ENCODE peak calls at places on chromosomes 2 and 18, in six cellular contexts. One of them, this sample, is unnamed.
A peak's percentile ranks its signal among the peaks of the same experiment; 100 is the strongest.

GRCh38 chr2:62923881-62924280 is 126.7 kb upstream of the OTX1 start:
- DNase-seq in fibroblast of the aortic adventitia: no peak
- DNase-seq in left lung: no peak
- DNase-seq in thyroid gland: no peak
- DNase-seq in fibroblast of mammary gland: no peak
- DNase-seq in pancreas: no peak
- DNase-seq in this sample: no peak

GRCh38 chr2:217621391-217621801 is 381.4 kb downstream of the TNS1 start:
- DNase-seq in fibroblast of the aortic adventitia: no peak
- DNase-seq in left lung: no peak
- DNase-seq in thyroid gland: no peak
- DNase-seq in fibroblast of mammary gland: no peak
- DNase-seq in pancreas: no peak
- DNase-seq in this sample: no peak

GRCh38 chr2:108922141-108922915 is 66.7 kb downstream of the EDAR start:
- DNase-seq in fibroblast of the aortic adventitia: peak; percentile 7
- DNase-seq in left lung: no peak
- DNase-seq in thyroid gland: no peak
- DNase-seq in fibroblast of mammary gland: peak; percentile 36
- DNase-seq in pancreas: no peak
- DNase-seq in this sample: no peak

GRCh38 chr2:178233428-178233827 is 39.1 kb downstream of the OSBPL6 start:
- DNase-seq in fibroblast of the aortic adventitia: no peak
- DNase-seq in left lung: no peak
- DNase-seq in thyroid gland: no peak
- DNase-seq in fibroblast of mammary gland: peak; percentile 73
- DNase-seq in pancreas: no peak
- DNase-seq in this sample: no peak

GRCh38 chr18:79480171-79480981 is 84.6 kb downstream of the NFATC1 start:
- DNase-seq in fibroblast of the aortic adventitia: no peak
- DNase-seq in left lung: peak; percentile 23
- DNase-seq in thyroid gland: no peak
- DNase-seq in fibroblast of mammary gland: no peak
- DNase-seq in pancreas: peak; percentile 55
- DNase-seq in this sample: no peak

GRCh38 chr2:104412384-104412783 is 441.5 kb upstream of the POU3F3 start:
- DNase-seq in fibroblast of the aortic adventitia: no peak
- DNase-seq in left lung: no peak
- DNase-seq in thyroid gland: peak; percentile 41
- DNase-seq in fibroblast of mammary gland: peak; percentile 12
- DNase-seq in pancreas: no peak
- DNase-seq in this sample: peak; percentile 65

GRCh38 chr2:167181134-167181533 is 292.9 kb downstream of the XIRP2 start:
- DNase-seq in fibroblast of the aortic adventitia: peak; percentile 72
- DNase-seq in left lung: no peak
- DNase-seq in thyroid gland: no peak
- DNase-seq in fibroblast of mammary gland: peak; percentile 85
- DNase-seq in pancreas: no peak
- DNase-seq in this sample: no peak

GRCh38 chr2:23363831-23364230 is 21.1 kb upstream of the KLHL29 start:
- DNase-seq in fibroblast of the aortic adventitia: no peak
- DNase-seq in left lung: no peak
- DNase-seq in thyroid gland: no peak
- DNase-seq in fibroblast of mammary gland: no peak
- DNase-seq in pancreas: no peak
- DNase-seq in this sample: no peak

GRCh38 chr2:235445116-235445515 is 48.7 kb upstream of the AGAP1 start:
- DNase-seq in fibroblast of the aortic adventitia: no peak
- DNase-seq in left lung: no peak
- DNase-seq in thyroid gland: no peak
- DNase-seq in fibroblast of mammary gland: no peak
- DNase-seq in pancreas: no peak
- DNase-seq in this sample: no peak

GRCh38 chr18:3081558-3081957 is 68.6 kb upstream of the LPIN2 start:
- DNase-seq in fibroblast of the aortic adventitia: no peak
- DNase-seq in left lung: no peak
- DNase-seq in thyroid gland: no peak
- DNase-seq in fibroblast of mammary gland: no peak
- DNase-seq in pancreas: no peak
- DNase-seq in this sample: no peak

GRCh38 chr18:23701544-23702064 is 12.4 kb downstream of the LAMA3 start:
- DNase-seq in fibroblast of the aortic adventitia: no peak
- DNase-seq in left lung: no peak
- DNase-seq in thyroid gland: no peak
- DNase-seq in fibroblast of mammary gland: no peak
- DNase-seq in pancreas: no peak
- DNase-seq in this sample: no peak

GRCh38 chr2:28691774-28692281 is 59.8 kb upstream of the PPP1CB start:
- DNase-seq in fibroblast of the aortic adventitia: peak; percentile 77
- DNase-seq in left lung: no peak
- DNase-seq in thyroid gland: peak; percentile 40
- DNase-seq in fibroblast of mammary gland: peak; percentile 56
- DNase-seq in pancreas: no peak
- DNase-seq in this sample: peak; percentile 45

GRCh38 chr18:14768241-14768640 is 20.3 kb downstream of the ANKRD30B start:
- DNase-seq in fibroblast of the aortic adventitia: peak; percentile 23
- DNase-seq in left lung: no peak
- DNase-seq in thyroid gland: no peak
- DNase-seq in fibroblast of mammary gland: no peak
- DNase-seq in pancreas: no peak
- DNase-seq in this sample: no peak

GRCh38 chr18:21914739-21915319 is 174.2 kb downstream of the MIB1 start:
- DNase-seq in fibroblast of the aortic adventitia: peak; percentile 80
- DNase-seq in left lung: no peak
- DNase-seq in thyroid gland: no peak
- DNase-seq in fibroblast of mammary gland: peak; percentile 65
- DNase-seq in pancreas: no peak
- DNase-seq in this sample: peak; percentile 48

GRCh38 chr18:47323158-47323557 is 71.7 kb upstream of the SKOR2 start:
- DNase-seq in fibroblast of the aortic adventitia: peak; percentile 4
- DNase-seq in left lung: no peak
- DNase-seq in thyroid gland: no peak
- DNase-seq in fibroblast of mammary gland: peak; percentile 75
- DNase-seq in pancreas: no peak
- DNase-seq in this sample: no peak

GRCh38 chr18:30987479-30988241 is 54.9 kb downstream of the DSC3 start:
- DNase-seq in fibroblast of the aortic adventitia: no peak
- DNase-seq in left lung: peak; percentile 72
- DNase-seq in thyroid gland: peak; percentile 76
- DNase-seq in fibroblast of mammary gland: peak; percentile 12
- DNase-seq in pancreas: no peak
- DNase-seq in this sample: no peak

GRCh38 chr2:3294066-3294465 is 83.6 kb downstream of the EIPR1 start:
- DNase-seq in fibroblast of the aortic adventitia: no peak
- DNase-seq in left lung: no peak
- DNase-seq in thyroid gland: no peak
- DNase-seq in fibroblast of mammary gland: peak; percentile 9
- DNase-seq in pancreas: no peak
- DNase-seq in this sample: no peak

GRCh38 chr2:136023416-136023815 is 38.0 kb upstream of the DARS1 start:
- DNase-seq in fibroblast of the aortic adventitia: no peak
- DNase-seq in left lung: no peak
- DNase-seq in thyroid gland: no peak
- DNase-seq in fibroblast of mammary gland: no peak
- DNase-seq in pancreas: no peak
- DNase-seq in this sample: no peak

GRCh38 chr2:160328748-160329147 is 128.7 kb upstream of the ITGB6 start:
- DNase-seq in fibroblast of the aortic adventitia: no peak
- DNase-seq in left lung: no peak
- DNase-seq in thyroid gland: no peak
- DNase-seq in fibroblast of mammary gland: no peak
- DNase-seq in pancreas: no peak
- DNase-seq in this sample: no peak

GRCh38 chr2:21095178-21095577 is 28.6 kb upstream of the TDRD15 start:
- DNase-seq in fibroblast of the aortic adventitia: no peak
- DNase-seq in left lung: no peak
- DNase-seq in thyroid gland: no peak
- DNase-seq in fibroblast of mammary gland: no peak
- DNase-seq in pancreas: no peak
- DNase-seq in this sample: no peak

GRCh38 chr2:229920011-229920781 is 1.6 kb downstream of the TRIP12 start:
- DNase-seq in fibroblast of the aortic adventitia: peak; percentile 25
- DNase-seq in left lung: no peak
- DNase-seq in thyroid gland: peak; percentile 17
- DNase-seq in fibroblast of mammary gland: peak; percentile 13
- DNase-seq in pancreas: no peak
- DNase-seq in this sample: peak; percentile 12

GRCh38 chr2:38440655-38441054 is 63.6 kb upstream of the ATL2 start:
- DNase-seq in fibroblast of the aortic adventitia: no peak
- DNase-seq in left lung: no peak
- DNase-seq in thyroid gland: peak; percentile 61
- DNase-seq in fibroblast of mammary gland: no peak
- DNase-seq in pancreas: no peak
- DNase-seq in this sample: no peak

GRCh38 chr18:21826196-21826595 is 85.6 kb downstream of the MIB1 start:
- DNase-seq in fibroblast of the aortic adventitia: peak; percentile 77
- DNase-seq in left lung: no peak
- DNase-seq in thyroid gland: no peak
- DNase-seq in fibroblast of mammary gland: peak; percentile 86
- DNase-seq in pancreas: no peak
- DNase-seq in this sample: no peak

GRCh38 chr2:230347659-230348305 is 20.8 kb downstream of the SP140L start:
- DNase-seq in fibroblast of the aortic adventitia: peak; percentile 22
- DNase-seq in left lung: no peak
- DNase-seq in thyroid gland: no peak
- DNase-seq in fibroblast of mammary gland: peak; percentile 31
- DNase-seq in pancreas: no peak
- DNase-seq in this sample: no peak

GRCh38 chr2:198483046-198483445 is 678.7 kb downstream of the PLCL1 start:
- DNase-seq in fibroblast of the aortic adventitia: no peak
- DNase-seq in left lung: no peak
- DNase-seq in thyroid gland: no peak
- DNase-seq in fibroblast of mammary gland: no peak
- DNase-seq in pancreas: no peak
- DNase-seq in this sample: no peak

GRCh38 chr2:15675456-15676195 is 84.0 kb downstream of the DDX1 start:
- DNase-seq in fibroblast of the aortic adventitia: no peak
- DNase-seq in left lung: no peak
- DNase-seq in thyroid gland: no peak
- DNase-seq in fibroblast of mammary gland: peak; percentile 25
- DNase-seq in pancreas: no peak
- DNase-seq in this sample: no peak

GRCh38 chr18:37551249-37551648 is 14.3 kb downstream of the CELF4 start:
- DNase-seq in fibroblast of the aortic adventitia: no peak
- DNase-seq in left lung: no peak
- DNase-seq in thyroid gland: no peak
- DNase-seq in fibroblast of mammary gland: no peak
- DNase-seq in pancreas: no peak
- DNase-seq in this sample: no peak

GRCh38 chr2:205957452-205958154 is 128.4 kb downstream of the INO80D start:
- DNase-seq in fibroblast of the aortic adventitia: no peak
- DNase-seq in left lung: no peak
- DNase-seq in thyroid gland: no peak
- DNase-seq in fibroblast of mammary gland: no peak
- DNase-seq in pancreas: no peak
- DNase-seq in this sample: no peak

GRCh38 chr2:152054593-152054992 is 44.3 kb downstream of the CACNB4 start:
- DNase-seq in fibroblast of the aortic adventitia: peak; percentile 92
- DNase-seq in left lung: no peak
- DNase-seq in thyroid gland: no peak
- DNase-seq in fibroblast of mammary gland: peak; percentile 86
- DNase-seq in pancreas: no peak
- DNase-seq in this sample: no peak

DNA sequence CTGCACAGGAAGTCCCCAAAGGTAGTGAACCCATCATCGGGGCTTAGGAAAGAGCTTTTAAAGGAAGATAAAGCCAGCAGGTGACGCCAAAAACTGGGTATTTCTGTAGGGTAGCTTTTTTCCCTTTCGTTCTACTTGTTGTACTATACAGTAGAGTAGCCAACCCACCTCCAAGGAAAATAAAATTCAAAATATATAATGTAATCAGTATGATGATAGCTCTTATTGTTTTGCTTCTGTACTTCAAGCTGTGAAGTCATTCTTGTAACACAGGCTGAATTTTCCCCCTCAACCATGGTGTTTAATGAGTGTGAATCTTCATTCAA is 112.1 kb downstream of the FAM210A start:
- DNase-seq in fibroblast of the aortic adventitia: no peak
- DNase-seq in left lung: no peak
- DNase-seq in thyroid gland: no peak
- DNase-seq in fibroblast of mammary gland: no peak
- DNase-seq in pancreas: no peak
- DNase-seq in this sample: no peak
- TF ChIP-seq CTCF in fibroblast of the aortic adventitia: no peak
- TF ChIP-seq CTCF in left lung: no peak
- TF ChIP-seq CTCF in thyroid gland: no peak
- TF ChIP-seq CTCF in fibroblast of mammary gland: no peak
- TF ChIP-seq CTCF in pancreas: no peak
- TF ChIP-seq CTCF in this sample: no peak

GRCh38 chr2:709138-709779 is 32.1 kb upstream of the TMEM18 start:
- DNase-seq in fibroblast of the aortic adventitia: no peak
- DNase-seq in left lung: no peak
- DNase-seq in thyroid gland: no peak
- DNase-seq in fibroblast of mammary gland: no peak
- DNase-seq in pancreas: no peak
- DNase-seq in this sample: no peak
- TF ChIP-seq CTCF in fibroblast of the aortic adventitia: no peak
- TF ChIP-seq CTCF in left lung: no peak
- TF ChIP-seq CTCF in thyroid gland: no peak
- TF ChIP-seq CTCF in fibroblast of mammary gland: no peak
- TF ChIP-seq CTCF in pancreas: no peak
- TF ChIP-seq CTCF in this sample: no peak

GRCh38 chr2:148813603-148814065 is 61.4 kb upstream of the KIF5C start:
- DNase-seq in fibroblast of the aortic adventitia: no peak
- DNase-seq in left lung: no peak
- DNase-seq in thyroid gland: no peak
- DNase-seq in fibroblast of mammary gland: no peak
- DNase-seq in pancreas: no peak
- DNase-seq in this sample: peak; percentile 28
- TF ChIP-seq CTCF in fibroblast of the aortic adventitia: no peak
- TF ChIP-seq CTCF in left lung: no peak
- TF ChIP-seq CTCF in thyroid gland: no peak
- TF ChIP-seq CTCF in fibroblast of mammary gland: no peak
- TF ChIP-seq CTCF in pancreas: no peak
- TF ChIP-seq CTCF in this sample: peak; percentile 48

DNA sequence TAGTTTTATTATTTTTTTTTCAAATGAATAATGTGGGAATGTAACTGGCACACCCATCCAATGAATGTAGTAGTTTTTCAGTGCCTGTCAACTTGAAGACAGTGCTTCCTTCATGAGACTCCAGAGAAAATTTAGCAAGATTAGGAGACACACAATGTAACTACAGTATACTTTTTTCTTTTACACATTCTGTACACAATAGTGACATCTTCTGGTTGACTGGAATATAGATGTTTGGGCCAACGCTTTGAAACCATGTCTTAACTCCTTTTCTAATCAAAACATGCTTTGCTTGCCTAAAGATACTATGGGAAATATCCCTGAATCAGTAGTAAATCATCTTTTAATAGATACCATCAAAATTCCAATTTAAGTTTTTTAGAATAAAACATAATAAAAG is 229.5 kb upstream of the ZC3H15 start:
- DNase-seq in fibroblast of the aortic adventitia: peak; percentile 67
- DNase-seq in left lung: no peak
- DNase-seq in thyroid gland: no peak
- DNase-seq in fibroblast of mammary gland: peak; percentile 61
- DNase-seq in pancreas: no peak
- DNase-seq in this sample: no peak
- TF ChIP-seq CTCF in fibroblast of the aortic adventitia: peak; percentile 58
- TF ChIP-seq CTCF in left lung: peak; percentile 45
- TF ChIP-seq CTCF in thyroid gland: peak; percentile 46
- TF ChIP-seq CTCF in fibroblast of mammary gland: peak; percentile 64
- TF ChIP-seq CTCF in pancreas: peak; percentile 31
- TF ChIP-seq CTCF in this sample: peak; percentile 26